ENCODE peak calls at places on chromosomes 4 and X, in six cellular contexts. V is AG04450, A is tibial artery, T is fibroblast of pulmonary artery, B is fibroblast of mammary gland, Z is gastrocnemius medialis. K is an unnamed sample.

GRCh38 chrX:21912989-21913388 is 27.5 kb upstream of the SMS start:
- DNase-seq in V (no peak), A (no peak), T (no peak), B (no peak), Z (no peak), K (no peak)

GRCh38 chr4:41256131-41256739 is 493 bp upstream of the UCHL1 start:
- DNase-seq in V (peak), A (no peak), T (peak), B (no peak), Z (no peak), K (no peak)

GRCh38 chr4:101153653-101154052 is 193.7 kb downstream of the PPP3CA start:
- DNase-seq in V (no peak), A (no peak), T (no peak), B (no peak), Z (no peak), K (no peak)

GRCh38 chr4:6889736-6890324 is 19.8 kb upstream of the TBC1D14 start:
- DNase-seq in V (no peak), A (no peak), T (no peak), B (no peak), Z (no peak), K (no peak)

GRCh38 chrX:39689374-39690104 is 408.2 kb downstream of the BCOR start:
- DNase-seq in V (no peak), A (no peak), T (no peak), B (no peak), Z (no peak), K (no peak)

GRCh38 chr4:109207060-109207459 is 95.4 kb downstream of the COL25A1 start:
- DNase-seq in V (peak), A (no peak), T (peak), B (peak), Z (no peak), K (peak)

GRCh38 chrX:33434256-33435092 is 223.1 kb upstream of the DMD start:
- DNase-seq in V (peak), A (peak), T (peak), B (peak), Z (peak), K (peak)

GRCh38 chr4:51907001-51907669 is 64.2 kb downstream of the DCUN1D4 start:
- DNase-seq in V (no peak), A (no peak), T (no peak), B (no peak), Z (no peak), K (no peak)

GRCh38 chr4:186021461-186022167 is 47.3 kb upstream of the TLR3 start:
- DNase-seq in V (no peak), A (no peak), T (peak), B (peak), Z (no peak), K (peak)

GRCh38 chr4:146018247-146018646 is 79.6 kb upstream of the ZNF827 start:
- DNase-seq in V (no peak), A (no peak), T (no peak), B (no peak), Z (no peak), K (no peak)

GRCh38 chr4:65521666-65522065 is 148.6 kb downstream of the EPHA5 start:
- DNase-seq in V (no peak), A (no peak), T (no peak), B (no peak), Z (no peak), K (no peak)

GRCh38 chr4:139817657-139818452 is 152.2 kb downstream of the MGST2 start:
- DNase-seq in V (no peak), A (no peak), T (no peak), B (no peak), Z (peak), K (peak)

GRCh38 chrX:34382416-34382815 is 250.3 kb upstream of the FAM47A start:
- DNase-seq in V (no peak), A (no peak), T (peak), B (peak), Z (no peak), K (peak)

GRCh38 chrX:35562395-35562794 is 235.7 kb upstream of the MAGEB16 start:
- DNase-seq in V (no peak), A (no peak), T (no peak), B (no peak), Z (no peak), K (no peak)

DNA sequence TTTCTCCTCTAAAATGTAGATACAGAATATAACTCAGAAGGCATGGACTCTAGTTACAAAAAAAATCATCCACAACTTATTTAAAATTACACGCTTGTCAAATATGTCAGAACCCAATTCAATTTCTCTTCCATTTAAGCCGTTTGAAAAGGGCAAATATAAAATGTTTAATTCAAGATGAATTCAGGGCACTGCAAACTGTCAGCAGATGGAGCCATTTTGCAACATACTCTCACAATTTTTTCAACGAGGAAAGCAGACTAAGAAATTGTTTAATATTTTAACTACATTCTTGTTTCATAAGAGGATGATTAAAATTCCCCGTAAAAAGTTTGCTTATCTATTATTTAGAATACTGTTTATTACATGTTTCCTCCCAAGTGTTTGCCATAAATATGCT is 321.3 kb upstream of the CPXCR1 start:
- DNase-seq in V (no peak), A (no peak), T (peak), B (peak), Z (no peak), K (no peak)
- TF ChIP-seq CTCF in V (no peak), A (no peak), T (peak), B (no peak), Z (no peak), K (peak)

GRCh38 chr4:8273450-8273849 is 3.9 kb downstream of the HTRA3 start:
- DNase-seq in V (no peak), A (no peak), T (no peak), B (no peak), Z (no peak), K (no peak)

GRCh38 chr4:8276358-8277240 is 7.0 kb downstream of the HTRA3 start:
- DNase-seq in V (no peak), A (no peak), T (peak), B (peak), Z (peak), K (no peak)

GRCh38 chr4:8275511-8275910 is 6.0 kb downstream of the HTRA3 start:
- DNase-seq in V (no peak), A (no peak), T (no peak), B (no peak), Z (no peak), K (no peak)

GRCh38 chr4:8274066-8274652 is 4.6 kb downstream of the HTRA3 start:
- DNase-seq in V (no peak), A (no peak), T (no peak), B (no peak), Z (no peak), K (no peak)

DNA sequence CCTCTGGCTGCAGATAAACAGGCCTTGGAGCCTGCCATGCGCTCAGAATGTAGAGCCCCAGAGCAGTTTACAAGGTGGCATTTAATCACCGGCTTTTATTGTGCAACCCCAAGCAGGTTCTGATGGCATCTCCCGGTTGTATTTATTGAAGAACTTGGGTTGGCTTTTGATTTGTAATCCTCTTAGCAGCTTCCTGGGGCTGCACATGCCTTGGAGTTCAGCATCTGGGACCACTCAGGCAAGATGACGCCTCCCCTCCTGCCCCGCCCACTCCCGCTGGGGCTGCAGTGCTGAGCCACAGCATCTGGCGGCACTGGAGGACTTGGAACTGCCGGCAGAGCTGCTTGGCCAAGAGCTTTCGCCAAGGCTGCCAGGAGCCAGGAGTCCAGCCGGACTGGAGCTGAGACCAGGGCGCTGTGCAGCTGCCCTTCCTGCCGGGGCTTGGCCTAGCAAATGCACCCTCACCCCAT is 5.3 kb downstream of the HTRA3 start:
- DNase-seq in V (peak), A (peak), T (peak), B (peak), Z (peak), K (peak)
- TF ChIP-seq CTCF in V (peak), A (no peak), T (peak), B (peak), Z (peak), K (peak)

GRCh38 chr4:39118034-39118658 is 56.1 kb downstream of the KLHL5 start:
- DNase-seq in V (no peak), A (no peak), T (no peak), B (no peak), Z (no peak), K (no peak)
- TF ChIP-seq CTCF in V (no peak), A (no peak), T (no peak), B (no peak), Z (no peak), K (no peak)

DNA sequence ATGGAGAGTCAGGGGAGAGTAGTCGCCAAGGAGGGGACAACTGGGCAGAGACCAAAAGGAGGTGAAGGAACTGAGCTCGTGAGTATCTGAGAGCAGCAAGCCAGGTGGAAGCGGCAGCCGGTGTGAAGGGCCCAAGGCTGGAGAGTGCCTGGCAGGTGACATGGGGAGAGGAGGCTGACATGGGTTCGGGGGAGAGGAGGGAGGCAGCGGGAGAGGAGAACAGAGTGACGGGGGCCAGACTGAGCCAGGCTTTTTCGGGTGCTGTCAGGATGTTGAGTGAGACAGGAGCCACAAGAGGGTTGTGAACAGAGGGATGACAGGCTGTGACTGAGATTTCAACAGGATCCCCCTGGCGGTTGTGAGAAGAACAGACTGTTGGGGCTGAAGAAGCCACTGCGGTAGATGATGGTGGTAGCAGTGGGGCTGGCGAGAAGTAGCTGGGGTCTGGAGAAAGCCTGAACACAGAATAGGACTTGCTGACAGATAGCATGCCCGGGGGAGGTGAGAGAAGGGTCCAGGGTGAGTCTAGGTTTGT is 5.7 kb downstream of the ELK1 start:
- DNase-seq in V (no peak), A (no peak), T (peak), B (peak), Z (no peak), K (peak)
- TF ChIP-seq CTCF in V (peak), A (peak), T (peak), B (peak), Z (no peak), K (peak)

GRCh38 chrX:110440016-110440805 is 81.6 kb downstream of the RTL9 start:
- DNase-seq in V (no peak), A (no peak), T (no peak), B (no peak), Z (no peak), K (no peak)

GRCh38 chrX:110444996-110445395 is 86.3 kb downstream of the RTL9 start:
- DNase-seq in V (no peak), A (no peak), T (no peak), B (no peak), Z (no peak), K (peak)

GRCh38 chrX:110437686-110438085 is 79.0 kb downstream of the RTL9 start:
- DNase-seq in V (no peak), A (no peak), T (no peak), B (no peak), Z (no peak), K (peak)

GRCh38 chrX:110448459-110448858 is 89.8 kb downstream of the RTL9 start:
- DNase-seq in V (no peak), A (no peak), T (no peak), B (no peak), Z (no peak), K (no peak)

GRCh38 chrX:110442631-110443030 is 84.0 kb downstream of the RTL9 start:
- DNase-seq in V (no peak), A (no peak), T (peak), B (peak), Z (no peak), K (peak)
- TF ChIP-seq CTCF in V (peak), A (no peak), T (peak), B (peak), Z (no peak), K (peak)

GRCh38 chr4:84681488-84682274 is 98.8 kb downstream of the CDS1 start:
- DNase-seq in V (peak), A (no peak), T (peak), B (peak), Z (no peak), K (peak)
- TF ChIP-seq CTCF in V (peak), A (no peak), T (peak), B (no peak), Z (no peak), K (no peak)